ENCODE peak calls at places on chromosome 3, in four cellular contexts. R, A, Q and J are unnamed samples.

GRCh38 chr3:27758083-27758482 is 36.0 kb upstream of the EOMES start:
- DNase-seq in R (no peak), A (no peak), Q (no peak), J (no peak)

GRCh38 chr3:71062920-71063767 is 520.4 kb downstream of the FOXP1 start:
- DNase-seq in R (no peak), A (no peak), Q (no peak), J (no peak)

GRCh38 chr3:149388001-149388435 is 10.6 kb upstream of the TM4SF1 start:
- DNase-seq in R (no peak), A (no peak), Q (no peak), J (no peak)

GRCh38 chr3:47134311-47134710 is 29.6 kb downstream of the SETD2 start:
- DNase-seq in R (no peak), A (no peak), Q (no peak), J (no peak)

GRCh38 chr3:102255736-102256135 is 179.1 kb upstream of the ZPLD1 start:
- DNase-seq in R (no peak), A (no peak), Q (no peak), J (no peak)

GRCh38 chr3:122660575-122660974 is 20.1 kb upstream of the PARP14 start:
- DNase-seq in R (no peak), A (no peak), Q (no peak), J (no peak)

GRCh38 chr3:158159714-158160113 is 49.8 kb downstream of the RSRC1 start:
- DNase-seq in R (no peak), A (no peak), Q (no peak), J (no peak)

GRCh38 chr3:64844558-64844957 is 156.8 kb upstream of the ADAMTS9 start:
- DNase-seq in R (no peak), A (no peak), Q (no peak), J (no peak)

GRCh38 chr3:170869240-170869592 is 779 bp downstream of the RPL22L1 start:
- DNase-seq in R (no peak), A (no peak), Q (no peak), J (no peak)

GRCh38 chr3:115698851-115699535 is 75.7 kb downstream of the GAP43 start:
- DNase-seq in R (no peak), A (no peak), Q (no peak), J (no peak)

GRCh38 chr3:46184469-46184868 is 23.6 kb downstream of the CCR1 start:
- DNase-seq in R (no peak), A (no peak), Q (peak; percentile 58), J (no peak)

GRCh38 chr3:114392831-114393230 is 99.0 kb downstream of the TIGIT start:
- DNase-seq in R (no peak), A (no peak), Q (no peak), J (no peak)

GRCh38 chr3:21955406-21955805 is 204.4 kb upstream of the ZNF385D start:
- DNase-seq in R (no peak), A (no peak), Q (no peak), J (no peak)

GRCh38 chr3:21750831-21751391 is at the start of gene ZNF385D:
- DNase-seq in R (no peak), A (no peak), Q (no peak), J (no peak)

GRCh38 chr3:150094150-150094932 is 123.6 kb upstream of the PFN2 start:
- DNase-seq in R (no peak), A (no peak), Q (no peak), J (no peak)

GRCh38 chr3:169297214-169297613 is 366.3 kb downstream of the MECOM start:
- DNase-seq in R (no peak), A (no peak), Q (no peak), J (no peak)

GRCh38 chr3:64220161-64220560 is 5.1 kb downstream of the PRICKLE2 start:
- DNase-seq in R (no peak), A (no peak), Q (no peak), J (no peak)

GRCh38 chr3:12222765-12223485 is 64.2 kb upstream of the TIMP4 start:
- DNase-seq in R (no peak), A (no peak), Q (peak; percentile 39), J (no peak)

GRCh38 chr3:133570139-133570936 is 3.1 kb upstream of the CDV3 start:
- DNase-seq in R (peak; percentile 34), A (no peak), Q (no peak), J (no peak)

GRCh38 chr3:78736863-78737262 is 1030.9 kb downstream of the ROBO1 start:
- DNase-seq in R (no peak), A (peak; percentile 85), Q (no peak), J (no peak)

GRCh38 chr3:54139630-54140029 is 17.3 kb downstream of the CACNA2D3 start:
- DNase-seq in R (no peak), A (no peak), Q (no peak), J (no peak)

GRCh38 chr3:27165348-27165747 is 203.8 kb downstream of the NEK10 start:
- DNase-seq in R (no peak), A (no peak), Q (no peak), J (no peak)

GRCh38 chr3:13879102-13879945 is 547 bp downstream of the WNT7A start:
- DNase-seq in R (no peak), A (no peak), Q (no peak), J (no peak)

GRCh38 chr3:44870375-44871061 is 3.9 kb upstream of the TGM4 start:
- DNase-seq in R (peak; percentile 88), A (no peak), Q (no peak), J (no peak)

GRCh38 chr3:103136621-103137020 is 701.8 kb downstream of the ZPLD1 start:
- DNase-seq in R (no peak), A (no peak), Q (no peak), J (no peak)

GRCh38 chr3:15391007-15391406 is 36.3 kb downstream of the METTL6 start:
- DNase-seq in R (no peak), A (no peak), Q (no peak), J (no peak)

GRCh38 chr3:190120161-190121060 is at the start of gene P3H2:
- DNase-seq in R (peak; percentile 84), A (no peak), Q (no peak), J (no peak)

GRCh38 chr3:162978136-162978535 is 1481.5 kb downstream of the OTOL1 start:
- DNase-seq in R (no peak), A (no peak), Q (no peak), J (peak; percentile 34)

GRCh38 chr3:167854846-167855245 is 119.3 kb downstream of the SERPINI1 start:
- DNase-seq in R (no peak), A (no peak), Q (no peak), J (no peak)

GRCh38 chr3:167892204-167892603 is 156.7 kb downstream of the SERPINI1 start:
- DNase-seq in R (no peak), A (no peak), Q (no peak), J (no peak)

GRCh38 chr3:72299321-72299802 is 514.4 kb upstream of the PROK2 start:
- DNase-seq in R (no peak), A (no peak), Q (no peak), J (no peak)

GRCh38 chr3:9067352-9067975 is 104.2 kb upstream of the RAD18 start:
- DNase-seq in R (peak; percentile 59), A (peak; percentile 11), Q (peak; percentile 29), J (no peak)

GRCh38 chr3:194009892-194010533 is 125.9 kb upstream of the HES1 start:
- DNase-seq in R (no peak), A (no peak), Q (no peak), J (no peak)

GRCh38 chr3:158509891-158510290 is 61.1 kb upstream of the MLF1 start:
- DNase-seq in R (no peak), A (no peak), Q (peak; percentile 10), J (no peak)

GRCh38 chr3:107430214-107431047 is 53.2 kb downstream of the CCDC54 start:
- DNase-seq in R (no peak), A (no peak), Q (no peak), J (no peak)

GRCh38 chr3:176633511-176633910 is 563.8 kb downstream of the TBL1XR1 start:
- DNase-seq in R (no peak), A (no peak), Q (no peak), J (no peak)

GRCh38 chr3:15215996-15216395 is 9.9 kb downstream of the CAPN7 start:
- DNase-seq in R (no peak), A (no peak), Q (no peak), J (no peak)

GRCh38 chr3:140736863-140737460 is 59.1 kb downstream of the TRIM42 start:
- DNase-seq in R (peak; percentile 33), A (no peak), Q (no peak), J (peak; percentile 28)

GRCh38 chr3:99934984-99935797 is 117.5 kb downstream of the CMSS1 start:
- DNase-seq in R (no peak), A (no peak), Q (no peak), J (no peak)

GRCh38 chr3:182142928-182143327 is 431.2 kb downstream of the SOX2 start:
- DNase-seq in R (no peak), A (no peak), Q (no peak), J (no peak)
- H3K4me3 ChIP-seq in R (no peak overlapping the region), A (no peak overlapping the region), Q (no peak overlapping the region), J (no peak overlapping the region)

GRCh38 chr3:42179110-42179725 is 86.8 kb downstream of the CCK start:
- DNase-seq in R (no peak), A (no peak), Q (no peak), J (peak; percentile 3)
- TF ChIP-seq POLR2AphosphoS5 in R (peak; percentile 30), A (no peak), Q (no peak), J (no peak)

DNA sequence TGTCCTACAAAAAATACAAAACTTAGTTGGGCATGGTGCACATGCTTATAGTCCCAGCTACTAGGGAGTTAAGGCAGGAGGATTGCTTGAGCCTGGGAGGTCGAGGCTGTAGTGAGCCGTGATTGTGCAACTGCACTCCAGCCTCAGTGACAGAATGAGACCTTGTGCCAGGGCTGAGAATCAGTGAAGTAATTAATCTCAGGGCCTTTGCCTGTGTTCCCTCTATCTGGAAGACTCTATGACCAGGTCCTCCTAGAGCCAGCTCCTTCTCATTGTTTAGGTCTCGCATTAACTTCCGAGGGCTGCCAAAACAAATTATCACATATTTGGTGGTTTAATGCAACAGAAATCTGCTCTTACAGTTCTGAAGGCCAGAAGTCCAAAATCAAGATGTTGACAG is 41.4 kb upstream of the FLNB start:
- DNase-seq in R (no peak), A (no peak), Q (no peak), J (no peak)
- H3K4me3 ChIP-seq in R (no peak overlapping the region), A (no peak overlapping the region), Q (no peak overlapping the region), J (no peak overlapping the region)

DNA sequence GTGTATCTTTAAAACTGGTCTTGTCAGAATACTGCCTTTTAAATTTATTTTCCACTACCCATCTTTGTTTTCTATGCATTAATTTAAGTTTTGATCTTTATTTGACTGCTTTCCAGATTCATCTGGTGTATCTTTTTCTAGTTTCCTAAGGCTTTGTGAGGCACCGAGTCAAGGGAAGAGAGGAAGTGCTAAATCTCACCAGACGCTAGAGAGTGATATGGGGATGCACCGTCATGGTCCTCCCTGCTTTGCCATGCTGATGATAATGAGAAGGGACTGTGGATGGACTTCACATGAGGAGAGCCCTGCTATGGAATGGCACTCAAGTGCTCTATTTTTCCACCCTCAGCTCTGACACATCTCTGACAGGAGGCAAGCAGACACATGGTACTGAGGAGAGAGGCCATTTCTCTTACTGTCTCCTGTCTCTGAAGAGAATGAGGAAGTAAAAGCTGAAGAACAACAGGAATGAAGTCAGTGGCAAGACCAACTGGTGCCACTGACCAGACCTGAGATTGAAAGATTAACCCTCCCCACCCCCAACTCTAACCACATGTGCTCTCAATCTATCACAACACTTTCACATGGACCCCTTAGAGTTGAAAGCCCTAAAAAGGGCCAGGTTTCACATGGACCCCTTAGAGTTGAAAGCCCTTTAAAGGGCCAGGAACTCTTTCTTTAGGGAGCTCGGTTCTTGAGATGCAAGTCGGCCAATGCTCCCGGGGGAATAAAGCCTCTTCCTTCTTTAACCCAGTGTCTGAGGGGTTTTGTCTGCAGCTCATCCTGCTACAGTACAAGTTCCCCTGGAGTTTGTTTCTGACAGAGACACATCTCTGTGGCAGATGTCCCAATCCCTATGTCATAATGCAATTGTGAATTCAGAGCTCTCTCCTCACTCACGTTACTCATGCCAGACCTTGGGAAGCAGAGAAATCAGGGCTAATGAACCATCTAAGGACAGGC is at the start of gene IQCF2:
- DNase-seq in R (no peak), A (peak; percentile 54), Q (no peak), J (no peak)
- TF ChIP-seq POLR2AphosphoS5 in R (no peak), A (no peak), Q (no peak), J (no peak)